ENCODE peak calls at places on chromosome 6, in seven cellular contexts. C is left lung, D is AG08395, F is hypothalamus, P is Calu3, T is neural crest cell, Z is mucosa of descending colon. H is an unnamed sample.

GRCh38 chr6:16446241-16446640 is 207.9 kb downstream of the GMPR start:
- DNase-seq in T (no peak), P (no peak), D (peak; percentile 27), Z (no peak), C (no peak), F (no peak), H (no peak)

GRCh38 chr6:87636313-87636712 is 46.4 kb downstream of the ORC3 start:
- DNase-seq in F (no peak), C (no peak), D (no peak), Z (no peak), T (no peak), P (no peak), H (no peak)

GRCh38 chr6:69059413-69059812 is 424.3 kb downstream of the ADGRB3 start:
- DNase-seq in C (no peak), T (no peak), D (no peak), F (no peak), P (no peak), Z (no peak), H (no peak)

GRCh38 chr6:111357680-111358079 is 125.3 kb downstream of the REV3L start:
- DNase-seq in D (no peak), C (no peak), Z (no peak), P (no peak), F (no peak), T (no peak), H (no peak)

GRCh38 chr6:22975079-22975478 is 405.7 kb downstream of the HDGFL1 start:
- DNase-seq in T (no peak), D (no peak), Z (no peak), P (no peak), F (no peak), C (no peak), H (no peak)

GRCh38 chr6:69370763-69371162 is 426.0 kb downstream of the LMBRD1 start:
- DNase-seq in P (no peak), D (no peak), T (no peak), Z (no peak), F (no peak), C (no peak), H (no peak)

GRCh38 chr6:149082320-149082719 is 235.2 kb upstream of the TAB2 start:
- DNase-seq in T (peak; percentile 80), F (peak; percentile 9), P (peak; percentile 71), D (peak; percentile 70), C (peak; percentile 72), Z (peak; percentile 96), H (no peak)

GRCh38 chr6:32852844-32853540 is 512 bp downstream of the TAP1 start:
- DNase-seq in T (no peak), F (peak; percentile 58), D (peak; percentile 32), Z (peak; percentile 63), P (peak; percentile 64), C (peak; percentile 51), H (no peak)

GRCh38 chr6:38567436-38567835 is 72.3 kb downstream of the BTBD9 start:
- DNase-seq in F (no peak), C (peak; percentile 39), P (peak; percentile 14), T (no peak), D (peak; percentile 71), Z (peak; percentile 17), H (no peak)

GRCh38 chr6:149080511-149080910 is 237.0 kb upstream of the TAB2 start:
- DNase-seq in F (no peak), C (no peak), T (no peak), P (no peak), Z (no peak), D (no peak), H (no peak)

GRCh38 chr6:56637640-56638039 is 5.0 kb downstream of the DST start:
- DNase-seq in D (peak; percentile 46), C (no peak), T (no peak), F (no peak), P (no peak), Z (peak; percentile 53), H (no peak)

GRCh38 chr6:168895102-168895812 is 358.4 kb downstream of the THBS2 start:
- DNase-seq in F (peak; percentile 9), P (peak; percentile 93), Z (peak; percentile 94), D (peak; percentile 95), C (peak; percentile 82), T (peak; percentile 84), H (peak; percentile 87)

GRCh38 chr6:68313911-68314310 is 321.2 kb upstream of the ADGRB3 start:
- DNase-seq in Z (no peak), F (no peak), P (no peak), D (no peak), C (no peak), T (no peak), H (no peak)

GRCh38 chr6:106477790-106478189 is 117.3 kb downstream of the CRYBG1 start:
- DNase-seq in D (no peak), F (no peak), T (no peak), C (no peak), P (peak; percentile 37), Z (no peak), H (no peak)

GRCh38 chr6:2127484-2127911 is 117.9 kb downstream of the GMDS start:
- DNase-seq in D (no peak), Z (no peak), F (no peak), T (no peak), C (no peak), P (no peak), H (no peak)

GRCh38 chr6:97697450-97697849 is 414.4 kb upstream of the MMS22L start:
- DNase-seq in P (no peak), C (no peak), F (no peak), D (peak; percentile 55), T (no peak), Z (no peak), H (no peak)

GRCh38 chr6:107674995-107675738 is 148.9 kb downstream of the SCML4 start:
- DNase-seq in C (peak; percentile 88), F (peak; percentile 41), P (peak; percentile 90), D (peak; percentile 92), Z (peak; percentile 75), T (peak; percentile 87), H (peak; percentile 83)

GRCh38 chr6:2552648-2553154 is 198.0 kb downstream of the MYLK4 start:
- DNase-seq in D (no peak), P (no peak), T (no peak), F (no peak), Z (no peak), C (no peak), H (no peak)